ENCODE peak calls at places on chromosomes 6 and 20, in eight cellular contexts. Y is kidney epithelial cell, M is ascending aorta, K is progenitor cell of endocrine pancreas, I is cardiac fibroblast, D is Panc1, U is pancreas, N is H9. C is an unnamed sample.

GRCh38 chr20:63122626-63123025 is 93.3 kb downstream of the YTHDF1 start:
- DNase-seq in Y (no peak), M (no peak), K (no peak), I (no peak), D (no peak), U (no peak), N (no peak), C (no peak)

GRCh38 chr20:57076202-57076651 is 190.2 kb downstream of the BMP7 start:
- DNase-seq in Y (no peak), M (no peak), K (no peak), I (no peak), D (no peak), U (no peak), N (no peak), C (no peak)

GRCh38 chr6:113994934-113995342 is 24.0 kb upstream of the HDAC2 start:
- DNase-seq in Y (peak; percentile 92), M (no peak), K (no peak), I (peak; percentile 97), D (peak; percentile 92), U (no peak), N (peak; percentile 68), C (peak; percentile 86)

GRCh38 chr6:24595910-24596525 is 50.0 kb downstream of the KIAA0319 start:
- DNase-seq in Y (no peak), M (no peak), K (no peak), I (no peak), D (no peak), U (peak; percentile 36), N (no peak), C (no peak)

GRCh38 chr6:44529506-44529905 is 142.0 kb downstream of the CDC5L start:
- DNase-seq in Y (no peak), M (no peak), K (no peak), I (no peak), D (no peak), U (no peak), N (peak; percentile 16), C (no peak)

GRCh38 chr6:74137910-74138309 is 441.9 kb downstream of the CD109 start:
- DNase-seq in Y (peak; percentile 42), M (no peak), K (no peak), I (peak; percentile 67), D (no peak), U (no peak), N (no peak), C (peak; percentile 82)

GRCh38 chr6:90428514-90428913 is 131.9 kb upstream of the BACH2 start:
- DNase-seq in Y (no peak), M (no peak), K (no peak), I (no peak), D (no peak), U (no peak), N (no peak), C (no peak)

GRCh38 chr20:12963456-12963855 is 45.3 kb upstream of the SPTLC3 start:
- DNase-seq in Y (no peak), M (no peak), K (no peak), I (no peak), D (no peak), U (no peak), N (no peak), C (no peak)

GRCh38 chr20:17935186-17935585 is 33.4 kb downstream of the SNX5 start:
- DNase-seq in Y (no peak), M (no peak), K (no peak), I (peak; percentile 33), D (no peak), U (no peak), N (no peak), C (no peak)

GRCh38 chr6:97630592-97630991 is 347.6 kb upstream of the MMS22L start:
- DNase-seq in Y (no peak), M (no peak), K (no peak), I (peak; percentile 71), D (no peak), U (no peak), N (no peak), C (peak; percentile 21)

GRCh38 chr20:59948212-59948611 is 8.0 kb downstream of the FAM217B start:
- DNase-seq in Y (no peak), M (no peak), K (no peak), I (no peak), D (no peak), U (no peak), N (no peak), C (no peak)

GRCh38 chr6:38346291-38347079 is 293.2 kb downstream of the BTBD9 start:
- DNase-seq in Y (peak; percentile 65), M (no peak), K (no peak), I (peak; percentile 78), D (no peak), U (no peak), N (no peak), C (no peak)

GRCh38 chr20:316316-317068 is 8.9 kb upstream of the SOX12 start:
- DNase-seq in Y (no peak), M (no peak), K (no peak), I (peak; percentile 54), D (no peak), U (no peak), N (no peak), C (no peak)

GRCh38 chr20:44438782-44439181 is 36.9 kb upstream of the TTPAL start:
- DNase-seq in Y (no peak), M (no peak), K (no peak), I (no peak), D (no peak), U (no peak), N (no peak), C (no peak)

GRCh38 chr20:45892828-45893500 is 1.8 kb downstream of the CTSA start:
- DNase-seq in Y (no peak), M (no peak), K (no peak), I (no peak), D (no peak), U (no peak), N (no peak), C (no peak)

GRCh38 chr6:116667620-116668019 is 946 bp downstream of the ZUP1 start:
- DNase-seq in Y (no peak), M (no peak), K (no peak), I (no peak), D (no peak), U (no peak), N (no peak), C (no peak)

GRCh38 chr6:52541135-52541534 is 35.7 kb downstream of the TRAM2 start:
- DNase-seq in Y (no peak), M (no peak), K (no peak), I (no peak), D (no peak), U (no peak), N (no peak), C (no peak)

GRCh38 chr6:53029761-53030160 is 34.7 kb upstream of the GSTA4 start:
- DNase-seq in Y (no peak), M (no peak), K (no peak), I (no peak), D (no peak), U (no peak), N (no peak), C (no peak)

GRCh38 chr6:40719671-40720374 is 132.7 kb upstream of the LRFN2 start:
- DNase-seq in Y (peak; percentile 16), M (no peak), K (no peak), I (peak; percentile 12), D (no peak), U (no peak), N (peak; percentile 55), C (no peak)

GRCh38 chr20:62739581-62740285 is 31.1 kb downstream of the NTSR1 start:
- DNase-seq in Y (no peak), M (no peak), K (no peak), I (peak; percentile 18), D (peak; percentile 20), U (no peak), N (no peak), C (no peak)

GRCh38 chr6:133101790-133102189 is 139.4 kb upstream of the EYA4 start:
- DNase-seq in Y (no peak), M (no peak), K (no peak), I (no peak), D (no peak), U (no peak), N (no peak), C (no peak)

GRCh38 chr6:17910178-17910577 is 77.3 kb downstream of the KIF13A start:
- DNase-seq in Y (no peak), M (no peak), K (no peak), I (no peak), D (no peak), U (no peak), N (no peak), C (no peak)
- TF ChIP-seq CTCF in Y (no peak), M (no peak), K (no peak), I (no peak), D (no peak), U (no peak), N (no peak), C (no peak)

GRCh38 chr6:152232494-152233151 is 404.5 kb downstream of the SYNE1 start:
- DNase-seq in Y (no peak), M (no peak), K (no peak), I (peak; percentile 49), D (no peak), U (no peak), N (no peak), C (no peak)
- TF ChIP-seq CTCF in Y (no peak), M (no peak), K (peak; percentile 11), I (peak; percentile 25), D (peak; percentile 17), U (no peak), N (no peak), C (no peak)

GRCh38 chr6:13049666-13050254 is 278.6 kb downstream of the TBC1D7 start:
- DNase-seq in Y (no peak), M (no peak), K (no peak), I (no peak), D (no peak), U (no peak), N (no peak), C (no peak)
- TF ChIP-seq CTCF in Y (no peak), M (peak; percentile 14), K (no peak), I (no peak), D (no peak), U (no peak), N (peak; percentile 37), C (peak; percentile 6)

GRCh38 chr6:145028144-145028818 is 707.0 kb downstream of the EPM2A start:
- DNase-seq in Y (no peak), M (no peak), K (no peak), I (peak; percentile 65), D (peak; percentile 48), U (no peak), N (no peak), C (no peak)
- TF ChIP-seq CTCF in Y (peak; percentile 61), M (peak; percentile 41), K (peak; percentile 38), I (peak; percentile 48), D (peak; percentile 68), U (no peak), N (peak; percentile 71), C (peak; percentile 59)

DNA sequence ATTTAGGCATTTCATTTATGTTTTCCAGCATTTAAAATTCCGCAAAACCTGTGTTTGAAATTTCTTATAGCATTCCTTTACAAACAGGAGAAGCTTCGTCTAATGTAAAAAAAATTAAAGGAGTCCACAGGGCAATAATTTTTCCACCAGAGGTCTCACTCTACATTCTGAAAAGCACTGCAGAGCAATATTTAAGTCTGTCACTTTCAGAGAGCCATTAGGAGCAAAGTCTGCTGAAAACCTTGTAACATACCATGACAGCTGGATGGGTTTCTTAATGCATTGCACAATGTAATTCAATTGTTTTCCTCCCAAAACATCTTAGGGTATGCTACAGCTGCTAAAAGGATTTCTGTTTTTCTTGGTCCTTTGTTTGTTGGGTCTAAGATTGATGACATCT is 18.0 kb downstream of the BAG2 start:
- DNase-seq in Y (no peak), M (no peak), K (no peak), I (peak; percentile 74), D (no peak), U (no peak), N (no peak), C (no peak)
- TF ChIP-seq CTCF in Y (peak; percentile 21), M (peak; percentile 57), K (no peak), I (peak; percentile 45), D (peak; percentile 70), U (no peak), N (no peak), C (peak; percentile 49)

GRCh38 chr6:42136508-42137191 is 5.8 kb downstream of the C6orf132 start:
- DNase-seq in Y (no peak), M (no peak), K (no peak), I (peak; percentile 72), D (no peak), U (no peak), N (peak; percentile 89), C (no peak)
- TF ChIP-seq CTCF in Y (peak; percentile 57), M (no peak), K (peak; percentile 50), I (peak; percentile 22), D (no peak), U (no peak), N (peak; percentile 68), C (peak; percentile 59)